ENCODE peak calls at places on chromosomes 1 and 21, in eight cellular contexts. J, X, T, F, K, Z, S and L are unnamed samples.
A peak's percentile ranks its signal among the peaks of the same experiment; 100 is the strongest.

GRCh38 chr1:172678990-172679772 is 20.3 kb downstream of the FASLG start:
- DNase-seq in J (no peak), X (no peak), T (no peak), F (no peak), K (no peak), Z (no peak), S (no peak), L (no peak)

GRCh38 chr1:22108343-22109135 is 34.4 kb downstream of the WNT4 start:
- DNase-seq in J (no peak), X (no peak), T (no peak), F (no peak), K (peak; percentile 40), Z (no peak), S (peak; percentile 38), L (no peak)

GRCh38 chr1:186236921-186237320 is 138.1 kb downstream of the TPR start:
- DNase-seq in J (no peak), X (peak; percentile 76), T (no peak), F (peak; percentile 91), K (peak; percentile 73), Z (no peak), S (peak; percentile 82), L (peak; percentile 73)

GRCh38 chr1:230459463-230459862 is 33.3 kb upstream of the PGBD5 start:
- DNase-seq in J (no peak), X (peak; percentile 65), T (no peak), F (no peak), K (peak; percentile 7), Z (no peak), S (peak; percentile 13), L (no peak)

GRCh38 chr1:36224537-36225297 is 474 bp downstream of the THRAP3 start:
- DNase-seq in J (peak; percentile 73), X (peak; percentile 82), T (peak; percentile 92), F (peak; percentile 21), K (peak; percentile 59), Z (no peak), S (peak; percentile 86), L (no peak)

GRCh38 chr1:153613406-153613805 is 469 bp upstream of the S100A16 start:
- DNase-seq in J (no peak), X (no peak), T (no peak), F (no peak), K (no peak), Z (peak; percentile 15), S (no peak), L (no peak)

GRCh38 chr1:47758341-47759237 is 238.6 kb downstream of the TRABD2B start:
- DNase-seq in J (no peak), X (no peak), T (peak; percentile 96), F (no peak), K (no peak), Z (no peak), S (peak; percentile 91), L (no peak)

GRCh38 chr1:55506686-55507577 is 291.8 kb upstream of the USP24 start:
- DNase-seq in J (no peak), X (peak; percentile 96), T (no peak), F (no peak), K (no peak), Z (no peak), S (peak; percentile 52), L (no peak)

GRCh38 chr1:213050745-213051126 is 305 bp upstream of the RPS6KC1 start:
- DNase-seq in J (no peak), X (no peak), T (no peak), F (no peak), K (no peak), Z (no peak), S (no peak), L (no peak)

GRCh38 chr1:200670215-200671118 is 760 bp upstream of the DDX59 start:
- DNase-seq in J (peak; percentile 57), X (no peak), T (no peak), F (no peak), K (peak; percentile 11), Z (no peak), S (peak; percentile 79), L (peak; percentile 14)

GRCh38 chr21:20570824-20571232 is 427.4 kb upstream of the NCAM2 start:
- DNase-seq in J (no peak), X (peak; percentile 22), T (no peak), F (no peak), K (no peak), Z (no peak), S (no peak), L (no peak)

GRCh38 chr1:60699304-60699703 is 383.1 kb upstream of the NFIA start:
- DNase-seq in J (no peak), X (no peak), T (no peak), F (no peak), K (no peak), Z (no peak), S (peak; percentile 3), L (no peak)

GRCh38 chr1:211089536-211089935 is 44.4 kb downstream of the KCNH1 start:
- DNase-seq in J (no peak), X (no peak), T (no peak), F (no peak), K (no peak), Z (no peak), S (no peak), L (no peak)

GRCh38 chr1:44014365-44015104 is 16.7 kb downstream of the SLC6A9 start:
- DNase-seq in J (no peak), X (no peak), T (no peak), F (no peak), K (no peak), Z (no peak), S (no peak), L (no peak)

GRCh38 chr1:7931446-7931812 is 9.2 kb downstream of the TNFRSF9 start:
- DNase-seq in J (no peak), X (no peak), T (no peak), F (no peak), K (no peak), Z (no peak), S (no peak), L (no peak)

GRCh38 chr1:7928247-7928646 is 12.4 kb downstream of the TNFRSF9 start:
- DNase-seq in J (no peak), X (no peak), T (no peak), F (no peak), K (no peak), Z (no peak), S (no peak), L (no peak)

GRCh38 chr1:7932524-7933149 is 8.0 kb downstream of the TNFRSF9 start:
- DNase-seq in J (no peak), X (no peak), T (no peak), F (no peak), K (no peak), Z (no peak), S (no peak), L (no peak)

GRCh38 chr1:7929637-7930036 is 11.0 kb downstream of the TNFRSF9 start:
- DNase-seq in J (no peak), X (no peak), T (no peak), F (no peak), K (no peak), Z (no peak), S (no peak), L (no peak)

GRCh38 chr1:7930547-7931445 is 9.8 kb downstream of the TNFRSF9 start:
- DNase-seq in J (no peak), X (no peak), T (no peak), F (no peak), K (no peak), Z (no peak), S (no peak), L (no peak)
- H3K4me3 ChIP-seq in J (no peak overlapping the region), X (no peak overlapping the region), T (no peak overlapping the region), F (no peak overlapping the region), K (no peak overlapping the region), Z (peak overlapping the region; percentile 28), S (no peak overlapping the region), L (no peak overlapping the region)

DNA sequence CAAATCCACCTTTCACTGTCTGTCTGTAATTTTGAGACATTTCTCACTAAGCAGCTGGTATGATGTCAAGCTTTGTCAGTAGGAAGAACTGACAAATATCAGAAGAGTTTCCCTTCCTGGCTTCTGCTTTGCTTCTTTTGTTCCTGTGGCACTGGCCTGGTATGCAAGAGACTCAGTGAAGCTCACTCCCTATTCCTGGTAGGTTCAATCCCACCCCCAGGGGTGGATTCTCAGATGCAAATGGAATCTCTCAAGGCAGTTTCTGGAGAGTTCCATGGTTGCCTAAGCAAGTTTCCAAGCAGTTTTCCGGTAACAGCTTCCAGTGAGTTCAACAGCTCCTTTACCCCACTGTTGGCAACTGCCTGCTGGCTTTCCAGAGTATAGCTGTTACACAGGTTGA is 683.4 kb downstream of the PTPRC start:
- DNase-seq in J (no peak), X (no peak), T (no peak), F (no peak), K (no peak), Z (no peak), S (no peak), L (no peak)
- TF ChIP-seq CTCF in J (no peak), X (no peak), T (no peak), F (no peak), K (no peak), Z (no peak), S (no peak), L (no peak)

GRCh38 chr1:151510957-151511635 is at the start of gene CGN:
- DNase-seq in J (peak; percentile 95), X (peak; percentile 95), T (peak; percentile 88), F (no peak), K (no peak), Z (peak; percentile 86), S (peak; percentile 77), L (no peak)

GRCh38 chr1:151509350-151510019 is 1.7 kb upstream of the CGN start:
- DNase-seq in J (no peak), X (no peak), T (no peak), F (no peak), K (no peak), Z (no peak), S (no peak), L (no peak)

GRCh38 chr1:151508721-151509292 is 2.4 kb upstream of the CGN start:
- DNase-seq in J (no peak), X (peak; percentile 77), T (no peak), F (no peak), K (no peak), Z (no peak), S (no peak), L (no peak)

GRCh38 chr1:151510614-151510956 is 602 bp upstream of the CGN start:
- DNase-seq in J (no peak), X (no peak), T (no peak), F (no peak), K (no peak), Z (no peak), S (no peak), L (no peak)

GRCh38 chr1:151510020-151510405 is 1.2 kb upstream of the CGN start:
- DNase-seq in J (no peak), X (no peak), T (no peak), F (no peak), K (no peak), Z (no peak), S (no peak), L (no peak)
- H3K4me3 ChIP-seq in J (no peak overlapping the region), X (peak overlapping the region; percentile 84), T (no peak overlapping the region), F (no peak overlapping the region), K (no peak overlapping the region), Z (no peak overlapping the region), S (no peak overlapping the region), L (no peak overlapping the region)

GRCh38 chr1:202836616-202837403 is 26.1 kb downstream of the PCAT6 start:
- DNase-seq in J (no peak), X (peak; percentile 53), T (no peak), F (no peak), K (no peak), Z (no peak), S (no peak), L (no peak)
- TF ChIP-seq CTCF in J (no peak), X (no peak), T (no peak), F (no peak), K (no peak), Z (no peak), S (no peak), L (no peak)